ENCODE peak calls at places on chromosome 22, in ten cellular contexts. One of them, this sample, is unnamed.

GRCh38 chr22:32796865-32797573 is 4.5 kb upstream of the TIMP3 start:
- DNase-seq in D341Med: peak; percentile 81
- DNase-seq in HT1080: peak; percentile 71
- DNase-seq in stimulated activated CD4-positive, alpha-beta T cell treated with anti-CD3 and anti-CD28 coated beads, Interleukin-1b, Interleukin-23, amount 100 ng/mL, for 1 hour: peak; percentile 29
- DNase-seq in HCT116: peak; percentile 46
- DNase-seq in endothelial cell: peak; percentile 74
- DNase-seq in B cell: no peak
- DNase-seq in AG10803: peak; percentile 88
- DNase-seq in NCI-H1105 treated with DMSO at 0.1 percent for 48 hours: peak; percentile 36
- DNase-seq in NCI-H774: no peak
- DNase-seq in this sample: peak; percentile 78

GRCh38 chr22:46916886-46917625 is 154.6 kb downstream of the TBC1D22A start:
- DNase-seq in D341Med: no peak
- DNase-seq in HT1080: no peak
- DNase-seq in stimulated activated CD4-positive, alpha-beta T cell treated with anti-CD3 and anti-CD28 coated beads, Interleukin-1b, Interleukin-23, amount 100 ng/mL, for 1 hour: no peak
- DNase-seq in HCT116: no peak
- DNase-seq in endothelial cell: no peak
- DNase-seq in B cell: no peak
- DNase-seq in AG10803: no peak
- DNase-seq in NCI-H1105 treated with DMSO at 0.1 percent for 48 hours: no peak
- DNase-seq in NCI-H774: no peak
- DNase-seq in this sample: no peak

GRCh38 chr22:19714320-19715252 is at the start of gene SEPTIN5:
- DNase-seq in D341Med: peak; percentile 69
- DNase-seq in HT1080: no peak
- DNase-seq in stimulated activated CD4-positive, alpha-beta T cell treated with anti-CD3 and anti-CD28 coated beads, Interleukin-1b, Interleukin-23, amount 100 ng/mL, for 1 hour: no peak
- DNase-seq in HCT116: no peak
- DNase-seq in endothelial cell: no peak
- DNase-seq in B cell: no peak
- DNase-seq in AG10803: no peak
- DNase-seq in NCI-H1105 treated with DMSO at 0.1 percent for 48 hours: no peak
- DNase-seq in NCI-H774: no peak
- DNase-seq in this sample: no peak

GRCh38 chr22:36940676-36941075 is 27.2 kb downstream of the CSF2RB start:
- DNase-seq in D341Med: no peak
- DNase-seq in HT1080: no peak
- DNase-seq in stimulated activated CD4-positive, alpha-beta T cell treated with anti-CD3 and anti-CD28 coated beads, Interleukin-1b, Interleukin-23, amount 100 ng/mL, for 1 hour: no peak
- DNase-seq in HCT116: no peak
- DNase-seq in endothelial cell: no peak
- DNase-seq in B cell: peak; percentile 71
- DNase-seq in AG10803: no peak
- DNase-seq in NCI-H1105 treated with DMSO at 0.1 percent for 48 hours: no peak
- DNase-seq in NCI-H774: no peak
- DNase-seq in this sample: no peak

GRCh38 chr22:39674536-39674935 is 104.0 kb downstream of the CACNA1I start:
- DNase-seq in D341Med: no peak
- DNase-seq in HT1080: no peak
- DNase-seq in stimulated activated CD4-positive, alpha-beta T cell treated with anti-CD3 and anti-CD28 coated beads, Interleukin-1b, Interleukin-23, amount 100 ng/mL, for 1 hour: no peak
- DNase-seq in HCT116: no peak
- DNase-seq in endothelial cell: no peak
- DNase-seq in B cell: no peak
- DNase-seq in AG10803: no peak
- DNase-seq in NCI-H1105 treated with DMSO at 0.1 percent for 48 hours: no peak
- DNase-seq in NCI-H774: no peak
- DNase-seq in this sample: no peak

GRCh38 chr22:39381009-39381755 is 18.4 kb upstream of the TAB1 start:
- DNase-seq in D341Med: no peak
- DNase-seq in HT1080: no peak
- DNase-seq in stimulated activated CD4-positive, alpha-beta T cell treated with anti-CD3 and anti-CD28 coated beads, Interleukin-1b, Interleukin-23, amount 100 ng/mL, for 1 hour: no peak
- DNase-seq in HCT116: no peak
- DNase-seq in endothelial cell: no peak
- DNase-seq in B cell: no peak
- DNase-seq in AG10803: no peak
- DNase-seq in NCI-H1105 treated with DMSO at 0.1 percent for 48 hours: no peak
- DNase-seq in NCI-H774: no peak
- DNase-seq in this sample: no peak

GRCh38 chr22:20803696-20804324 is 29.9 kb downstream of the SERPIND1 start:
- DNase-seq in D341Med: peak; percentile 79
- DNase-seq in HT1080: no peak
- DNase-seq in stimulated activated CD4-positive, alpha-beta T cell treated with anti-CD3 and anti-CD28 coated beads, Interleukin-1b, Interleukin-23, amount 100 ng/mL, for 1 hour: no peak
- DNase-seq in HCT116: peak; percentile 3
- DNase-seq in endothelial cell: peak; percentile 46
- DNase-seq in B cell: no peak
- DNase-seq in AG10803: peak; percentile 16
- DNase-seq in NCI-H1105 treated with DMSO at 0.1 percent for 48 hours: no peak
- DNase-seq in NCI-H774: no peak
- DNase-seq in this sample: peak; percentile 52

GRCh38 chr22:38298312-38299000 is 18.8 kb downstream of the CSNK1E start:
- DNase-seq in D341Med: peak; percentile 75
- DNase-seq in HT1080: peak; percentile 99
- DNase-seq in stimulated activated CD4-positive, alpha-beta T cell treated with anti-CD3 and anti-CD28 coated beads, Interleukin-1b, Interleukin-23, amount 100 ng/mL, for 1 hour: no peak
- DNase-seq in HCT116: peak; percentile 58
- DNase-seq in endothelial cell: no peak
- DNase-seq in B cell: no peak
- DNase-seq in AG10803: peak; percentile 60
- DNase-seq in NCI-H1105 treated with DMSO at 0.1 percent for 48 hours: no peak
- DNase-seq in NCI-H774: no peak
- DNase-seq in this sample: peak; percentile 45

GRCh38 chr22:42277988-42278776 is 7.7 kb upstream of the TCF20 start:
- DNase-seq in D341Med: peak; percentile 88
- DNase-seq in HT1080: no peak
- DNase-seq in stimulated activated CD4-positive, alpha-beta T cell treated with anti-CD3 and anti-CD28 coated beads, Interleukin-1b, Interleukin-23, amount 100 ng/mL, for 1 hour: no peak
- DNase-seq in HCT116: no peak
- DNase-seq in endothelial cell: peak; percentile 27
- DNase-seq in B cell: no peak
- DNase-seq in AG10803: no peak
- DNase-seq in NCI-H1105 treated with DMSO at 0.1 percent for 48 hours: peak; percentile 20
- DNase-seq in NCI-H774: no peak
- DNase-seq in this sample: peak; percentile 80

GRCh38 chr22:23267225-23268043 is 87.1 kb downstream of the BCR start:
- DNase-seq in D341Med: no peak
- DNase-seq in HT1080: no peak
- DNase-seq in stimulated activated CD4-positive, alpha-beta T cell treated with anti-CD3 and anti-CD28 coated beads, Interleukin-1b, Interleukin-23, amount 100 ng/mL, for 1 hour: no peak
- DNase-seq in HCT116: no peak
- DNase-seq in endothelial cell: no peak
- DNase-seq in B cell: no peak
- DNase-seq in AG10803: no peak
- DNase-seq in NCI-H1105 treated with DMSO at 0.1 percent for 48 hours: no peak
- DNase-seq in NCI-H774: no peak
- DNase-seq in this sample: no peak

GRCh38 chr22:44597616-44598015 is 99.6 kb upstream of the RTL6 start:
- DNase-seq in D341Med: no peak
- DNase-seq in HT1080: no peak
- DNase-seq in stimulated activated CD4-positive, alpha-beta T cell treated with anti-CD3 and anti-CD28 coated beads, Interleukin-1b, Interleukin-23, amount 100 ng/mL, for 1 hour: no peak
- DNase-seq in HCT116: no peak
- DNase-seq in endothelial cell: no peak
- DNase-seq in B cell: no peak
- DNase-seq in AG10803: peak; percentile 84
- DNase-seq in NCI-H1105 treated with DMSO at 0.1 percent for 48 hours: peak; percentile 85
- DNase-seq in NCI-H774: peak; percentile 52
- DNase-seq in this sample: no peak

GRCh38 chr22:23301591-23301990 is 121.3 kb downstream of the BCR start:
- DNase-seq in D341Med: no peak
- DNase-seq in HT1080: no peak
- DNase-seq in stimulated activated CD4-positive, alpha-beta T cell treated with anti-CD3 and anti-CD28 coated beads, Interleukin-1b, Interleukin-23, amount 100 ng/mL, for 1 hour: no peak
- DNase-seq in HCT116: no peak
- DNase-seq in endothelial cell: no peak
- DNase-seq in B cell: no peak
- DNase-seq in AG10803: no peak
- DNase-seq in NCI-H1105 treated with DMSO at 0.1 percent for 48 hours: no peak
- DNase-seq in NCI-H774: no peak
- DNase-seq in this sample: no peak

GRCh38 chr22:41092847-41093371 is 517 bp downstream of the EP300 start:
- DNase-seq in D341Med: peak; percentile 53
- DNase-seq in HT1080: peak; percentile 32
- DNase-seq in stimulated activated CD4-positive, alpha-beta T cell treated with anti-CD3 and anti-CD28 coated beads, Interleukin-1b, Interleukin-23, amount 100 ng/mL, for 1 hour: no peak
- DNase-seq in HCT116: no peak
- DNase-seq in endothelial cell: no peak
- DNase-seq in B cell: no peak
- DNase-seq in AG10803: peak; percentile 23
- DNase-seq in NCI-H1105 treated with DMSO at 0.1 percent for 48 hours: peak; percentile 3
- DNase-seq in NCI-H774: no peak
- DNase-seq in this sample: no peak

GRCh38 chr22:48885271-48885918 is 942.3 kb downstream of the BRD1 start:
- DNase-seq in D341Med: no peak
- DNase-seq in HT1080: no peak
- DNase-seq in stimulated activated CD4-positive, alpha-beta T cell treated with anti-CD3 and anti-CD28 coated beads, Interleukin-1b, Interleukin-23, amount 100 ng/mL, for 1 hour: no peak
- DNase-seq in HCT116: no peak
- DNase-seq in endothelial cell: no peak
- DNase-seq in B cell: no peak
- DNase-seq in AG10803: no peak
- DNase-seq in NCI-H1105 treated with DMSO at 0.1 percent for 48 hours: no peak
- DNase-seq in NCI-H774: no peak
- DNase-seq in this sample: no peak

GRCh38 chr22:42299586-42300285 is 29.3 kb upstream of the TCF20 start:
- DNase-seq in D341Med: no peak
- DNase-seq in HT1080: no peak
- DNase-seq in stimulated activated CD4-positive, alpha-beta T cell treated with anti-CD3 and anti-CD28 coated beads, Interleukin-1b, Interleukin-23, amount 100 ng/mL, for 1 hour: no peak
- DNase-seq in HCT116: no peak
- DNase-seq in endothelial cell: no peak
- DNase-seq in B cell: no peak
- DNase-seq in AG10803: no peak
- DNase-seq in NCI-H1105 treated with DMSO at 0.1 percent for 48 hours: no peak
- DNase-seq in NCI-H774: no peak
- DNase-seq in this sample: peak; percentile 47

GRCh38 chr22:36253523-36254490 is 874 bp downstream of the APOL1 start:
- DNase-seq in D341Med: no peak
- DNase-seq in HT1080: no peak
- DNase-seq in stimulated activated CD4-positive, alpha-beta T cell treated with anti-CD3 and anti-CD28 coated beads, Interleukin-1b, Interleukin-23, amount 100 ng/mL, for 1 hour: no peak
- DNase-seq in HCT116: no peak
- DNase-seq in endothelial cell: no peak
- DNase-seq in B cell: no peak
- DNase-seq in AG10803: no peak
- DNase-seq in NCI-H1105 treated with DMSO at 0.1 percent for 48 hours: peak; percentile 1
- DNase-seq in NCI-H774: no peak
- DNase-seq in this sample: no peak

GRCh38 chr22:27984723-27985122 is 65.7 kb upstream of the PITPNB start:
- DNase-seq in D341Med: peak; percentile 15
- DNase-seq in HT1080: no peak
- DNase-seq in stimulated activated CD4-positive, alpha-beta T cell treated with anti-CD3 and anti-CD28 coated beads, Interleukin-1b, Interleukin-23, amount 100 ng/mL, for 1 hour: no peak
- DNase-seq in HCT116: no peak
- DNase-seq in endothelial cell: no peak
- DNase-seq in B cell: no peak
- DNase-seq in AG10803: no peak
- DNase-seq in NCI-H1105 treated with DMSO at 0.1 percent for 48 hours: no peak
- DNase-seq in NCI-H774: no peak
- DNase-seq in this sample: no peak

GRCh38 chr22:49096476-49096875 is 731.2 kb downstream of the BRD1 start:
- DNase-seq in D341Med: no peak
- DNase-seq in HT1080: no peak
- DNase-seq in stimulated activated CD4-positive, alpha-beta T cell treated with anti-CD3 and anti-CD28 coated beads, Interleukin-1b, Interleukin-23, amount 100 ng/mL, for 1 hour: no peak
- DNase-seq in HCT116: no peak
- DNase-seq in endothelial cell: no peak
- DNase-seq in B cell: no peak
- DNase-seq in AG10803: no peak
- DNase-seq in NCI-H1105 treated with DMSO at 0.1 percent for 48 hours: no peak
- DNase-seq in NCI-H774: no peak
- DNase-seq in this sample: no peak

GRCh38 chr22:44130076-44130711 is 50.5 kb upstream of the PARVG start:
- DNase-seq in D341Med: no peak
- DNase-seq in HT1080: no peak
- DNase-seq in stimulated activated CD4-positive, alpha-beta T cell treated with anti-CD3 and anti-CD28 coated beads, Interleukin-1b, Interleukin-23, amount 100 ng/mL, for 1 hour: no peak
- DNase-seq in HCT116: no peak
- DNase-seq in endothelial cell: no peak
- DNase-seq in B cell: no peak
- DNase-seq in AG10803: no peak
- DNase-seq in NCI-H1105 treated with DMSO at 0.1 percent for 48 hours: no peak
- DNase-seq in NCI-H774: no peak
- DNase-seq in this sample: no peak

GRCh38 chr22:41876275-41876674 is 38.6 kb downstream of the SHISA8 start:
- DNase-seq in D341Med: no peak
- DNase-seq in HT1080: no peak
- DNase-seq in stimulated activated CD4-positive, alpha-beta T cell treated with anti-CD3 and anti-CD28 coated beads, Interleukin-1b, Interleukin-23, amount 100 ng/mL, for 1 hour: no peak
- DNase-seq in HCT116: no peak
- DNase-seq in endothelial cell: no peak
- DNase-seq in B cell: no peak
- DNase-seq in AG10803: peak; percentile 43
- DNase-seq in NCI-H1105 treated with DMSO at 0.1 percent for 48 hours: no peak
- DNase-seq in NCI-H774: no peak
- DNase-seq in this sample: no peak

GRCh38 chr22:16989915-16990314 is 18.1 kb downstream of the GAB4 start:
- DNase-seq in D341Med: peak; percentile 9
- DNase-seq in HT1080: peak; percentile 41
- DNase-seq in stimulated activated CD4-positive, alpha-beta T cell treated with anti-CD3 and anti-CD28 coated beads, Interleukin-1b, Interleukin-23, amount 100 ng/mL, for 1 hour: no peak
- DNase-seq in HCT116: no peak
- DNase-seq in endothelial cell: no peak
- DNase-seq in B cell: no peak
- DNase-seq in AG10803: no peak
- DNase-seq in NCI-H1105 treated with DMSO at 0.1 percent for 48 hours: no peak
- DNase-seq in NCI-H774: no peak
- DNase-seq in this sample: no peak

GRCh38 chr22:45671783-45672563 is at the start of gene ATXN10:
- DNase-seq in D341Med: peak; percentile 94
- DNase-seq in HT1080: peak; percentile 75
- DNase-seq in stimulated activated CD4-positive, alpha-beta T cell treated with anti-CD3 and anti-CD28 coated beads, Interleukin-1b, Interleukin-23, amount 100 ng/mL, for 1 hour: peak; percentile 57
- DNase-seq in HCT116: no peak
- DNase-seq in endothelial cell: peak; percentile 74
- DNase-seq in B cell: peak; percentile 56
- DNase-seq in AG10803: peak; percentile 79
- DNase-seq in NCI-H1105 treated with DMSO at 0.1 percent for 48 hours: peak; percentile 60
- DNase-seq in NCI-H774: peak; percentile 20
- DNase-seq in this sample: peak; percentile 29

This sample was measured in WERI-Rb-1.